ENCODE peak calls at places on chromosome 16, in ten cellular contexts. One of them, this sample, is unnamed.

GRCh38 chr16:23088018-23088417 is 61.2 kb downstream of the USP31 start:
- DNase-seq in T-helper 9 cell: no peak
- DNase-seq in heart right ventricle: no peak
- DNase-seq in stimulated activated CD8-positive, alpha-beta memory T cell treated with anti-CD3 and anti-CD28 coated beads, Interleukin-2, amount 100 ng/mL, for 1 hour: no peak
- DNase-seq in Calu3: no peak
- DNase-seq in pancreas: no peak
- DNase-seq in fibroblast of the conjunctiva: no peak
- DNase-seq in aorta: no peak
- DNase-seq in COR-L47: no peak
- DNase-seq in anterior cingulate cortex: no peak
- DNase-seq in this sample: no peak

GRCh38 chr16:86772671-86773338 is 194.5 kb downstream of the FOXL1 start:
- DNase-seq in pancreas: no peak
- DNase-seq in anterior cingulate cortex: no peak
- DNase-seq in fibroblast of the conjunctiva: no peak
- DNase-seq in stimulated activated CD8-positive, alpha-beta memory T cell treated with anti-CD3 and anti-CD28 coated beads, Interleukin-2, amount 100 ng/mL, for 1 hour: no peak
- DNase-seq in T-helper 9 cell: no peak
- DNase-seq in COR-L47: no peak
- DNase-seq in aorta: no peak
- DNase-seq in Calu3: no peak
- DNase-seq in heart right ventricle: no peak
- DNase-seq in this sample: peak; percentile 45

GRCh38 chr16:67968440-67969285 is at the start of gene SLC12A4:
- DNase-seq in pancreas: peak; percentile 77
- DNase-seq in COR-L47: peak; percentile 65
- DNase-seq in T-helper 9 cell: peak; percentile 80
- DNase-seq in fibroblast of the conjunctiva: peak; percentile 56
- DNase-seq in stimulated activated CD8-positive, alpha-beta memory T cell treated with anti-CD3 and anti-CD28 coated beads, Interleukin-2, amount 100 ng/mL, for 1 hour: peak; percentile 74
- DNase-seq in anterior cingulate cortex: peak; percentile 51
- DNase-seq in Calu3: peak; percentile 90
- DNase-seq in heart right ventricle: peak; percentile 93
- DNase-seq in aorta: peak; percentile 96
- DNase-seq in this sample: peak; percentile 84

GRCh38 chr16:22970191-22970845 is 156.4 kb downstream of the HS3ST2 start:
- DNase-seq in heart right ventricle: no peak
- DNase-seq in COR-L47: no peak
- DNase-seq in Calu3: no peak
- DNase-seq in T-helper 9 cell: no peak
- DNase-seq in fibroblast of the conjunctiva: no peak
- DNase-seq in anterior cingulate cortex: no peak
- DNase-seq in aorta: no peak
- DNase-seq in stimulated activated CD8-positive, alpha-beta memory T cell treated with anti-CD3 and anti-CD28 coated beads, Interleukin-2, amount 100 ng/mL, for 1 hour: no peak
- DNase-seq in pancreas: no peak
- DNase-seq in this sample: no peak

GRCh38 chr16:52578007-52578828 is 31.3 kb upstream of the TOX3 start:
- DNase-seq in fibroblast of the conjunctiva: no peak
- DNase-seq in anterior cingulate cortex: no peak
- DNase-seq in Calu3: no peak
- DNase-seq in stimulated activated CD8-positive, alpha-beta memory T cell treated with anti-CD3 and anti-CD28 coated beads, Interleukin-2, amount 100 ng/mL, for 1 hour: no peak
- DNase-seq in COR-L47: no peak
- DNase-seq in aorta: no peak
- DNase-seq in heart right ventricle: no peak
- DNase-seq in T-helper 9 cell: no peak
- DNase-seq in pancreas: peak; percentile 38
- DNase-seq in this sample: no peak

GRCh38 chr16:54487933-54488332 is 201.3 kb upstream of the IRX3 start:
- DNase-seq in fibroblast of the conjunctiva: no peak
- DNase-seq in anterior cingulate cortex: no peak
- DNase-seq in COR-L47: no peak
- DNase-seq in pancreas: no peak
- DNase-seq in stimulated activated CD8-positive, alpha-beta memory T cell treated with anti-CD3 and anti-CD28 coated beads, Interleukin-2, amount 100 ng/mL, for 1 hour: no peak
- DNase-seq in Calu3: no peak
- DNase-seq in T-helper 9 cell: no peak
- DNase-seq in aorta: no peak
- DNase-seq in heart right ventricle: no peak
- DNase-seq in this sample: no peak

GRCh38 chr16:75265911-75266701 is 14.7 kb upstream of the BCAR1 start:
- DNase-seq in fibroblast of the conjunctiva: no peak
- DNase-seq in Calu3: peak; percentile 89
- DNase-seq in anterior cingulate cortex: peak; percentile 67
- DNase-seq in pancreas: peak; percentile 86
- DNase-seq in T-helper 9 cell: no peak
- DNase-seq in COR-L47: no peak
- DNase-seq in aorta: peak; percentile 91
- DNase-seq in stimulated activated CD8-positive, alpha-beta memory T cell treated with anti-CD3 and anti-CD28 coated beads, Interleukin-2, amount 100 ng/mL, for 1 hour: no peak
- DNase-seq in heart right ventricle: peak; percentile 82
- DNase-seq in this sample: peak; percentile 95

GRCh38 chr16:47061204-47061603 is 82.5 kb downstream of the NETO2 start:
- DNase-seq in fibroblast of the conjunctiva: no peak
- DNase-seq in stimulated activated CD8-positive, alpha-beta memory T cell treated with anti-CD3 and anti-CD28 coated beads, Interleukin-2, amount 100 ng/mL, for 1 hour: no peak
- DNase-seq in COR-L47: no peak
- DNase-seq in T-helper 9 cell: no peak
- DNase-seq in heart right ventricle: no peak
- DNase-seq in aorta: peak; percentile 70
- DNase-seq in Calu3: no peak
- DNase-seq in pancreas: no peak
- DNase-seq in anterior cingulate cortex: no peak
- DNase-seq in this sample: no peak

GRCh38 chr16:68319185-68319908 is 8.5 kb downstream of the PRMT7 start:
- DNase-seq in anterior cingulate cortex: no peak
- DNase-seq in fibroblast of the conjunctiva: no peak
- DNase-seq in heart right ventricle: no peak
- DNase-seq in T-helper 9 cell: no peak
- DNase-seq in stimulated activated CD8-positive, alpha-beta memory T cell treated with anti-CD3 and anti-CD28 coated beads, Interleukin-2, amount 100 ng/mL, for 1 hour: no peak
- DNase-seq in COR-L47: no peak
- DNase-seq in aorta: no peak
- DNase-seq in pancreas: no peak
- DNase-seq in Calu3: no peak
- DNase-seq in this sample: peak; percentile 36

GRCh38 chr16:82629441-82630027 is 2.8 kb downstream of the CDH13 start:
- DNase-seq in aorta: no peak
- DNase-seq in Calu3: no peak
- DNase-seq in heart right ventricle: no peak
- DNase-seq in fibroblast of the conjunctiva: no peak
- DNase-seq in stimulated activated CD8-positive, alpha-beta memory T cell treated with anti-CD3 and anti-CD28 coated beads, Interleukin-2, amount 100 ng/mL, for 1 hour: no peak
- DNase-seq in T-helper 9 cell: no peak
- DNase-seq in pancreas: no peak
- DNase-seq in anterior cingulate cortex: no peak
- DNase-seq in COR-L47: no peak
- DNase-seq in this sample: peak; percentile 79

GRCh38 chr16:70419384-70420327 is 19.2 kb downstream of the ST3GAL2 start:
- DNase-seq in Calu3: no peak
- DNase-seq in stimulated activated CD8-positive, alpha-beta memory T cell treated with anti-CD3 and anti-CD28 coated beads, Interleukin-2, amount 100 ng/mL, for 1 hour: no peak
- DNase-seq in fibroblast of the conjunctiva: no peak
- DNase-seq in anterior cingulate cortex: no peak
- DNase-seq in T-helper 9 cell: no peak
- DNase-seq in pancreas: no peak
- DNase-seq in COR-L47: no peak
- DNase-seq in heart right ventricle: no peak
- DNase-seq in aorta: no peak
- DNase-seq in this sample: no peak

GRCh38 chr16:81912395-81912794 is 98.9 kb downstream of the SDR42E1 start:
- DNase-seq in heart right ventricle: no peak
- DNase-seq in Calu3: no peak
- DNase-seq in T-helper 9 cell: no peak
- DNase-seq in stimulated activated CD8-positive, alpha-beta memory T cell treated with anti-CD3 and anti-CD28 coated beads, Interleukin-2, amount 100 ng/mL, for 1 hour: no peak
- DNase-seq in aorta: no peak
- DNase-seq in pancreas: no peak
- DNase-seq in COR-L47: no peak
- DNase-seq in fibroblast of the conjunctiva: no peak
- DNase-seq in anterior cingulate cortex: no peak
- DNase-seq in this sample: no peak

GRCh38 chr16:23080747-23081146 is 68.5 kb downstream of the USP31 start:
- DNase-seq in stimulated activated CD8-positive, alpha-beta memory T cell treated with anti-CD3 and anti-CD28 coated beads, Interleukin-2, amount 100 ng/mL, for 1 hour: no peak
- DNase-seq in pancreas: no peak
- DNase-seq in heart right ventricle: no peak
- DNase-seq in COR-L47: no peak
- DNase-seq in anterior cingulate cortex: no peak
- DNase-seq in T-helper 9 cell: no peak
- DNase-seq in Calu3: no peak
- DNase-seq in aorta: no peak
- DNase-seq in fibroblast of the conjunctiva: no peak
- DNase-seq in this sample: no peak

GRCh38 chr16:86827521-86827920 is 249.2 kb downstream of the FOXL1 start:
- DNase-seq in COR-L47: no peak
- DNase-seq in heart right ventricle: no peak
- DNase-seq in fibroblast of the conjunctiva: no peak
- DNase-seq in pancreas: no peak
- DNase-seq in T-helper 9 cell: no peak
- DNase-seq in anterior cingulate cortex: no peak
- DNase-seq in stimulated activated CD8-positive, alpha-beta memory T cell treated with anti-CD3 and anti-CD28 coated beads, Interleukin-2, amount 100 ng/mL, for 1 hour: no peak
- DNase-seq in Calu3: no peak
- DNase-seq in aorta: peak; percentile 34
- DNase-seq in this sample: no peak

GRCh38 chr16:70703041-70703834 is 17.4 kb upstream of the MTSS2 start:
- DNase-seq in heart right ventricle: peak; percentile 58
- DNase-seq in fibroblast of the conjunctiva: peak; percentile 81
- DNase-seq in stimulated activated CD8-positive, alpha-beta memory T cell treated with anti-CD3 and anti-CD28 coated beads, Interleukin-2, amount 100 ng/mL, for 1 hour: no peak
- DNase-seq in Calu3: no peak
- DNase-seq in aorta: peak; percentile 92
- DNase-seq in T-helper 9 cell: no peak
- DNase-seq in COR-L47: no peak
- DNase-seq in anterior cingulate cortex: peak; percentile 76
- DNase-seq in pancreas: no peak
- DNase-seq in this sample: peak; percentile 89

GRCh38 chr16:58733248-58733670 is 857 bp downstream of the GOT2 start:
- DNase-seq in pancreas: peak; percentile 21
- DNase-seq in T-helper 9 cell: no peak
- DNase-seq in stimulated activated CD8-positive, alpha-beta memory T cell treated with anti-CD3 and anti-CD28 coated beads, Interleukin-2, amount 100 ng/mL, for 1 hour: no peak
- DNase-seq in heart right ventricle: no peak
- DNase-seq in COR-L47: no peak
- DNase-seq in aorta: no peak
- DNase-seq in anterior cingulate cortex: no peak
- DNase-seq in fibroblast of the conjunctiva: no peak
- DNase-seq in Calu3: no peak
- DNase-seq in this sample: no peak

GRCh38 chr16:24999856-25000447 is 15.2 kb downstream of the ARHGAP17 start:
- DNase-seq in Calu3: no peak
- DNase-seq in heart right ventricle: no peak
- DNase-seq in T-helper 9 cell: no peak
- DNase-seq in fibroblast of the conjunctiva: no peak
- DNase-seq in pancreas: no peak
- DNase-seq in aorta: no peak
- DNase-seq in COR-L47: no peak
- DNase-seq in stimulated activated CD8-positive, alpha-beta memory T cell treated with anti-CD3 and anti-CD28 coated beads, Interleukin-2, amount 100 ng/mL, for 1 hour: no peak
- DNase-seq in anterior cingulate cortex: no peak
- DNase-seq in this sample: no peak

GRCh38 chr16:69601250-69601649 is 35.5 kb downstream of the NFAT5 start:
- DNase-seq in pancreas: no peak
- DNase-seq in Calu3: no peak
- DNase-seq in fibroblast of the conjunctiva: no peak
- DNase-seq in aorta: no peak
- DNase-seq in heart right ventricle: no peak
- DNase-seq in T-helper 9 cell: no peak
- DNase-seq in anterior cingulate cortex: no peak
- DNase-seq in COR-L47: no peak
- DNase-seq in stimulated activated CD8-positive, alpha-beta memory T cell treated with anti-CD3 and anti-CD28 coated beads, Interleukin-2, amount 100 ng/mL, for 1 hour: no peak
- DNase-seq in this sample: no peak

GRCh38 chr16:81873843-81874752 is 95.0 kb downstream of the PLCG2 start:
- DNase-seq in fibroblast of the conjunctiva: no peak
- DNase-seq in heart right ventricle: peak; percentile 35
- DNase-seq in T-helper 9 cell: peak; percentile 13
- DNase-seq in Calu3: peak; percentile 83
- DNase-seq in aorta: no peak
- DNase-seq in anterior cingulate cortex: peak; percentile 31
- DNase-seq in COR-L47: no peak
- DNase-seq in pancreas: peak; percentile 58
- DNase-seq in stimulated activated CD8-positive, alpha-beta memory T cell treated with anti-CD3 and anti-CD28 coated beads, Interleukin-2, amount 100 ng/mL, for 1 hour: peak; percentile 12
- DNase-seq in this sample: peak; percentile 26

GRCh38 chr16:71919033-71919432 is 23.7 kb downstream of the IST1 start:
- DNase-seq in heart right ventricle: no peak
- DNase-seq in COR-L47: no peak
- DNase-seq in Calu3: no peak
- DNase-seq in stimulated activated CD8-positive, alpha-beta memory T cell treated with anti-CD3 and anti-CD28 coated beads, Interleukin-2, amount 100 ng/mL, for 1 hour: no peak
- DNase-seq in anterior cingulate cortex: no peak
- DNase-seq in pancreas: no peak
- DNase-seq in T-helper 9 cell: no peak
- DNase-seq in aorta: no peak
- DNase-seq in fibroblast of the conjunctiva: no peak
- DNase-seq in this sample: no peak

GRCh38 chr16:53495325-53495724 is 7.7 kb downstream of the AKTIP start:
- DNase-seq in COR-L47: no peak
- DNase-seq in T-helper 9 cell: no peak
- DNase-seq in fibroblast of the conjunctiva: no peak
- DNase-seq in anterior cingulate cortex: no peak
- DNase-seq in aorta: no peak
- DNase-seq in pancreas: no peak
- DNase-seq in heart right ventricle: no peak
- DNase-seq in Calu3: no peak
- DNase-seq in stimulated activated CD8-positive, alpha-beta memory T cell treated with anti-CD3 and anti-CD28 coated beads, Interleukin-2, amount 100 ng/mL, for 1 hour: no peak
- DNase-seq in this sample: peak; percentile 9

GRCh38 chr16:14196011-14196410 is 124.9 kb downstream of the MRTFB start:
- DNase-seq in fibroblast of the conjunctiva: no peak
- DNase-seq in stimulated activated CD8-positive, alpha-beta memory T cell treated with anti-CD3 and anti-CD28 coated beads, Interleukin-2, amount 100 ng/mL, for 1 hour: no peak
- DNase-seq in pancreas: no peak
- DNase-seq in T-helper 9 cell: no peak
- DNase-seq in anterior cingulate cortex: peak; percentile 28
- DNase-seq in Calu3: no peak
- DNase-seq in COR-L47: no peak
- DNase-seq in heart right ventricle: no peak
- DNase-seq in aorta: no peak
- DNase-seq in this sample: no peak

GRCh38 chr16:51180719-51181494 is 29.8 kb upstream of the SALL1 start:
- DNase-seq in T-helper 9 cell: no peak
- DNase-seq in heart right ventricle: no peak
- DNase-seq in pancreas: no peak
- DNase-seq in aorta: no peak
- DNase-seq in stimulated activated CD8-positive, alpha-beta memory T cell treated with anti-CD3 and anti-CD28 coated beads, Interleukin-2, amount 100 ng/mL, for 1 hour: no peak
- DNase-seq in anterior cingulate cortex: no peak
- DNase-seq in COR-L47: no peak
- DNase-seq in fibroblast of the conjunctiva: no peak
- DNase-seq in Calu3: no peak
- DNase-seq in this sample: no peak

GRCh38 chr16:2598133-2598641 is 60.4 kb downstream of the PDPK1 start:
- DNase-seq in COR-L47: no peak
- DNase-seq in aorta: peak; percentile 70
- DNase-seq in heart right ventricle: no peak
- DNase-seq in fibroblast of the conjunctiva: no peak
- DNase-seq in T-helper 9 cell: no peak
- DNase-seq in Calu3: no peak
- DNase-seq in anterior cingulate cortex: no peak
- DNase-seq in stimulated activated CD8-positive, alpha-beta memory T cell treated with anti-CD3 and anti-CD28 coated beads, Interleukin-2, amount 100 ng/mL, for 1 hour: no peak
- DNase-seq in pancreas: no peak
- DNase-seq in this sample: no peak

GRCh38 chr16:87963400-87963799 is 12.2 kb downstream of the BANP start:
- DNase-seq in anterior cingulate cortex: no peak
- DNase-seq in COR-L47: no peak
- DNase-seq in T-helper 9 cell: peak; percentile 26
- DNase-seq in Calu3: no peak
- DNase-seq in heart right ventricle: no peak
- DNase-seq in fibroblast of the conjunctiva: no peak
- DNase-seq in pancreas: no peak
- DNase-seq in stimulated activated CD8-positive, alpha-beta memory T cell treated with anti-CD3 and anti-CD28 coated beads, Interleukin-2, amount 100 ng/mL, for 1 hour: peak; percentile 50
- DNase-seq in aorta: no peak
- DNase-seq in this sample: no peak

GRCh38 chr16:13866073-13866472 is 53.9 kb upstream of the ERCC4 start:
- DNase-seq in aorta: peak; percentile 84
- DNase-seq in heart right ventricle: peak; percentile 58
- DNase-seq in Calu3: peak; percentile 89
- DNase-seq in stimulated activated CD8-positive, alpha-beta memory T cell treated with anti-CD3 and anti-CD28 coated beads, Interleukin-2, amount 100 ng/mL, for 1 hour: no peak
- DNase-seq in anterior cingulate cortex: peak; percentile 2
- DNase-seq in COR-L47: peak; percentile 50
- DNase-seq in T-helper 9 cell: peak; percentile 3
- DNase-seq in pancreas: peak; percentile 88
- DNase-seq in fibroblast of the conjunctiva: peak; percentile 78
- DNase-seq in this sample: peak; percentile 66

GRCh38 chr16:1913327-1914083 is 4.7 kb downstream of the HS3ST6 start:
- DNase-seq in anterior cingulate cortex: no peak
- DNase-seq in heart right ventricle: no peak
- DNase-seq in stimulated activated CD8-positive, alpha-beta memory T cell treated with anti-CD3 and anti-CD28 coated beads, Interleukin-2, amount 100 ng/mL, for 1 hour: no peak
- DNase-seq in pancreas: peak; percentile 58
- DNase-seq in T-helper 9 cell: no peak
- DNase-seq in COR-L47: peak; percentile 80
- DNase-seq in Calu3: peak; percentile 90
- DNase-seq in aorta: peak; percentile 63
- DNase-seq in fibroblast of the conjunctiva: no peak
- DNase-seq in this sample: no peak